ENCODE peak calls at places on chromosomes 12 and 14, in five cellular contexts. I, W, D, P and S are unnamed samples.
A peak's percentile ranks its signal among the peaks of the same experiment; 100 is the strongest.

GRCh38 chr12:95836630-95837239 is 22.0 kb upstream of the SNRPF start:
- DNase-seq in I (no peak), W (no peak), D (no peak), P (no peak), S (no peak)

GRCh38 chr14:77133718-77134338 is 7.8 kb downstream of the ZDHHC22 start:
- DNase-seq in I (peak; percentile 66), W (no peak), D (no peak), P (no peak), S (no peak)

GRCh38 chr12:1357171-1357570 is 237.2 kb downstream of the FBXL14 start:
- DNase-seq in I (no peak), W (no peak), D (no peak), P (no peak), S (no peak)

GRCh38 chr12:123522164-123522563 is 11.4 kb downstream of the RILPL1 start:
- DNase-seq in I (no peak), W (no peak), D (no peak), P (no peak), S (no peak)

GRCh38 chr12:2919249-2919648 is 28.6 kb downstream of the TULP3 start:
- DNase-seq in I (no peak), W (no peak), D (no peak), P (no peak), S (no peak)

GRCh38 chr12:53005215-53005985 is 856 bp upstream of the EIF4B start:
- DNase-seq in I (no peak), W (no peak), D (no peak), P (peak; percentile 23), S (no peak)

GRCh38 chr14:60757617-60758016 is 23.1 kb downstream of the MNAT1 start:
- DNase-seq in I (no peak), W (no peak), D (no peak), P (no peak), S (no peak)

GRCh38 chr12:96810057-96810456 is 97.0 kb upstream of the NEDD1 start:
- DNase-seq in I (no peak), W (no peak), D (no peak), P (no peak), S (no peak)

GRCh38 chr12:4282892-4283511 is 9.4 kb downstream of the CCND2 start:
- DNase-seq in I (no peak), W (no peak), D (no peak), P (no peak), S (no peak)
- H3K27ac ChIP-seq in I (no peak overlapping the region), W (no peak overlapping the region), D (no peak overlapping the region), P (no peak overlapping the region), S (no peak overlapping the region)

DNA sequence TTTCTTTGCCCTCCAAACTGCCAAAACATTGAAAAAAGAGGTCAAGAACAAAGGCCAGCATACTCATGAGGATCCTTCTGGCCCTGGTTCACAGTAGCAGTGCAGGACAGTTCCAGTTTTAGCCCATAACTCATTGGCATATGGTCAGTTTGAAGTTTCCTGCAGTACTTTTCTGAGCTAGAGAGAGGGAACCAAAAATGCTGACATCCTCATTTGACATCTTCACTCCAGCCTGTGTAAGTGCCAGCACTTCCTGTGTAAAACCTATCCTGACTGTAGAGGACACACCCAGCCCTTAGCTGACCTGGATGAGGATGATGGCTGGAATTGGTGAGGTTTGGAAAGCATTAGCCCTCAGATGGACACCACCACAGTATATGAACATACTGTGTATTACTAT is 84.1 kb downstream of the FGD4 start:
- DNase-seq in I (no peak), W (no peak), D (no peak), P (no peak), S (no peak)
- H3K27ac ChIP-seq in I (no peak overlapping the region), W (peak overlapping the region; percentile 0), D (no peak overlapping the region), P (no peak overlapping the region), S (no peak overlapping the region)

GRCh38 chr14:49982082-49982481 is 89.2 kb downstream of the ARF6 start:
- DNase-seq in I (no peak), W (no peak), D (no peak), P (no peak), S (no peak)

GRCh38 chr14:49984419-49984818 is 91.5 kb downstream of the ARF6 start:
- DNase-seq in I (no peak), W (no peak), D (no peak), P (no peak), S (no peak)

GRCh38 chr14:49980027-49980426 is 87.1 kb downstream of the ARF6 start:
- DNase-seq in I (no peak), W (no peak), D (no peak), P (no peak), S (no peak)

GRCh38 chr14:49986344-49987014 is 93.6 kb downstream of the ARF6 start:
- DNase-seq in I (no peak), W (no peak), D (no peak), P (no peak), S (no peak)

DNA sequence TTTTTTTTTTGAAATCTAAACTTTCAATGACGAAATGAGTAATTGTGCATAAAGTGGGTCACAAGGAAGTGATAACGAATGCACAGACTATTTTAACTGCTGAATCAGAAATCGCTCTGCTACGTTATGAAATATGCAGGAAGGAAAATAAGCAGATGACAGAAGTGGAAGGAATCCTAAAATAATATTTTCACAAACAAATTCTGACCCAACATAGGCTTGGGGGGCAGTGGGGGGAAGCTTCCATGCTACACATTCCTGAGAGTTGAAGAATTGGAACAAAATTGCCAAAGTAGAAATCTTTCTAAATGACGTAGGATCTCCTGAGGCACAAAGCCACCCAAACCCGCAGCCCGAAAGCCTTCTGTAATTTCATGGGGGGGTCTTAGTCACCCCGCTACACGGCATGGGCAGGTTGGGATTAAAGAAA is 89.7 kb downstream of the ARF6 start:
- DNase-seq in I (no peak), W (no peak), D (no peak), P (no peak), S (peak; percentile 86)
- H3K27ac ChIP-seq in I (peak overlapping the region; percentile 63), W (peak overlapping the region; percentile 67), D (no peak overlapping the region), P (no peak overlapping the region), S (peak overlapping the region; percentile 89)

GRCh38 chr12:81729781-81730180 is 29.4 kb downstream of the PPFIA2 start:
- DNase-seq in I (no peak), W (no peak), D (no peak), P (no peak), S (no peak)
- H3K27ac ChIP-seq in I (no peak overlapping the region), W (no peak overlapping the region), D (no peak overlapping the region), P (no peak overlapping the region), S (no peak overlapping the region)

GRCh38 chr12:58414398-58414871 is 473.1 kb downstream of the ATP23 start:
- DNase-seq in I (no peak), W (no peak), D (no peak), P (no peak), S (no peak)

GRCh38 chr12:58415716-58416115 is 474.3 kb downstream of the ATP23 start:
- DNase-seq in I (no peak), W (no peak), D (no peak), P (no peak), S (no peak)

GRCh38 chr12:58416211-58416610 is 474.8 kb downstream of the ATP23 start:
- DNase-seq in I (no peak), W (no peak), D (no peak), P (no peak), S (no peak)

GRCh38 chr12:58412466-58412865 is 471.1 kb downstream of the ATP23 start:
- DNase-seq in I (no peak), W (no peak), D (no peak), P (no peak), S (no peak)

DNA sequence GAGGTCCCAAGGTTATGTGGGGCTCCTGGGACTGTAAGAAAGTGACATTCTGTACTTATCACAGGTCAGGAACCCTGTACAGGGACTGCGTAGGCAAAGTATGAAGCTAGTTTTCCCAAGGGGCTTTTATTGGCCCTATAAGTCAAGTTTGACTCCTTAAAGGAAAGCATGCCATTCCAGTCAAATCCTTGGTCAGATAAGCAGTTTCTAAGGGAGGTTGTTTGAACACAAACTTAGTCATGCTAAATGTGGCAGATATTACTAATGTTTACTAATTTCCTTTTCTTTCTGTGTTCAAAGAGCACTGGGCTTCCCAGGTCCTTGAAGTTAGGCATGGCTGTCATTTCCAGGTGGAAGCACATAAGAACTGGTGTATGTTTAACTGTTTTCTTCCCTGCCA is 472.4 kb downstream of the ATP23 start:
- DNase-seq in I (no peak), W (no peak), D (no peak), P (no peak), S (no peak)
- H3K27ac ChIP-seq in I (no peak overlapping the region), W (peak overlapping the region; percentile 49), D (no peak overlapping the region), P (no peak overlapping the region), S (no peak overlapping the region)

DNA sequence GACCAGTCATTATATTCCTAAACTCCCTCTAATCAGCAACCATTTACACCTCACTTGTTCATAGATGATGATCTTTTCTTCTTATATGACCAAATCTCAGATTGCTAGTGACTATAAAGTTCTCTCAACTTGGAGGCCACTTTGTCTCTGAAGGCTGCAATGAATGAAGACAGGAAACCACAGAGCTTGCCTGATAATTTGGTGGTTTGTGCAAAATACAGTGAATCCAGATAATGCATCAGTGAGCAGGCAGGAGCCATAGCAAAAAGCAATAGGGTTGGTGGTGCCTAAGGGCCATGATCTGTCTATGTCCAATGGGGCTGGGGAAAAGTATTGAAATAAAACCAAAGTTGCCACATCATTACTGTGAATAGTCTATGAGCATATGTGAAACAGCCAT is 123.8 kb upstream of the LRFN5 start:
- DNase-seq in I (no peak), W (no peak), D (no peak), P (no peak), S (no peak)
- H3K27ac ChIP-seq in I (no peak overlapping the region), W (no peak overlapping the region), D (no peak overlapping the region), P (no peak overlapping the region), S (no peak overlapping the region)

GRCh38 chr14:53389207-53389606 is 236.1 kb upstream of the DDHD1 start:
- DNase-seq in I (no peak), W (no peak), D (no peak), P (no peak), S (no peak)

GRCh38 chr14:53391156-53391555 is 238.0 kb upstream of the DDHD1 start:
- DNase-seq in I (no peak), W (no peak), D (peak; percentile 72), P (peak; percentile 63), S (no peak)

GRCh38 chr14:53391631-53392030 is 238.5 kb upstream of the DDHD1 start:
- DNase-seq in I (no peak), W (no peak), D (peak; percentile 88), P (no peak), S (no peak)

GRCh38 chr14:53386359-53386758 is 233.2 kb upstream of the DDHD1 start:
- DNase-seq in I (no peak), W (no peak), D (no peak), P (no peak), S (no peak)

GRCh38 chr14:53390008-53390407 is 236.9 kb upstream of the DDHD1 start:
- DNase-seq in I (no peak), W (no peak), D (no peak), P (no peak), S (no peak)
- H3K27ac ChIP-seq in I (no peak overlapping the region), W (no peak overlapping the region), D (no peak overlapping the region), P (no peak overlapping the region), S (no peak overlapping the region)